ENCODE peak calls at places on chromosomes 2 and 18, in five cellular contexts. Y is stimulated activated CD4-positive, alpha-beta T cell treated with anti-CD3 and anti-CD28 coated beads, Interleukin-12 subunit alpha, Interleukin-12 subunit beta, amount 100 ng/mL, for 48 hours; E is stimulated activated CD8-positive, alpha-beta memory T cell treated with anti-CD3 and anti-CD28 coated beads, Interleukin-2, amount 100 ng/mL, for 1 hour; Q is activated T-cell treated with anti-CD3 and anti-CD28 coated beads for 48 hours; H is AG09319. V is an unnamed sample.
A peak's percentile ranks its signal among the peaks of the same experiment; 100 is the strongest.

GRCh38 chr18:13524054-13524453 is 202.3 kb downstream of the FAM210A start:
- DNase-seq in Y (no peak), Q (no peak), E (no peak), H (no peak), V (no peak)

GRCh38 chr18:37464287-37464686 is 101.3 kb downstream of the CELF4 start:
- DNase-seq in Q (no peak), E (no peak), Y (no peak), H (no peak), V (no peak)

GRCh38 chr2:30208453-30208852 is 22.9 kb upstream of the LBH start:
- DNase-seq in E (no peak), Y (no peak), H (peak; percentile 52), Q (no peak), V (peak; percentile 23)

GRCh38 chr2:24515335-24515734 is 24.3 kb downstream of the NCOA1 start:
- DNase-seq in Q (no peak), H (no peak), Y (no peak), E (no peak), V (no peak)

GRCh38 chr2:233620204-233620603 is 2.8 kb downstream of the UGT1A8 start:
- DNase-seq in Q (no peak), E (no peak), Y (no peak), H (no peak), V (no peak)

GRCh38 chr2:74915743-74916142 is 42.7 kb upstream of the POLE4 start:
- DNase-seq in E (no peak), H (no peak), Y (no peak), Q (peak; percentile 15), V (no peak)

GRCh38 chr18:70892381-70892780 is 603.5 kb downstream of the SOCS6 start:
- DNase-seq in E (no peak), Q (no peak), H (no peak), Y (no peak), V (no peak)

GRCh38 chr2:157194097-157194688 is 63.3 kb upstream of the GALNT5 start:
- DNase-seq in H (no peak), E (no peak), Y (peak; percentile 18), Q (no peak), V (no peak)

GRCh38 chr2:222193328-222194008 is 105.3 kb downstream of the PAX3 start:
- DNase-seq in E (no peak), Y (no peak), H (no peak), Q (no peak), V (no peak)

GRCh38 chr2:96093528-96093927 is 22.8 kb downstream of the ADRA2B start:
- DNase-seq in Q (no peak), H (no peak), E (no peak), Y (no peak), V (no peak)

GRCh38 chr2:28370355-28370754 is 22.3 kb upstream of the FOSL2 start:
- DNase-seq in Q (no peak), Y (no peak), H (no peak), E (no peak), V (no peak)

GRCh38 chr2:74646829-74647482 is 1.2 kb downstream of the M1AP start:
- DNase-seq in H (no peak), Q (no peak), Y (no peak), E (no peak), V (no peak)

GRCh38 chr18:59502222-59502898 is 143.3 kb upstream of the LMAN1 start:
- DNase-seq in H (peak; percentile 93), E (no peak), Q (no peak), Y (no peak), V (no peak)

GRCh38 chr2:205734436-205734835 is 52.1 kb downstream of the NRP2 start:
- DNase-seq in E (no peak), Q (no peak), Y (no peak), H (peak; percentile 25), V (no peak)

GRCh38 chr2:43424262-43425207 is 171.3 kb downstream of the THADA start:
- DNase-seq in E (no peak), Q (no peak), H (no peak), Y (no peak), V (no peak)

GRCh38 chr18:715626-716025 is 3.2 kb upstream of the ENOSF1 start:
- DNase-seq in E (no peak), H (peak; percentile 49), Y (no peak), Q (no peak), V (no peak)

GRCh38 chr2:2524340-2524941 is 193.4 kb upstream of the MYT1L start:
- DNase-seq in E (no peak), H (no peak), Y (no peak), Q (no peak), V (no peak)

GRCh38 chr18:10182009-10182624 is 268.3 kb downstream of the VAPA start:
- DNase-seq in Q (no peak), E (no peak), H (no peak), Y (no peak), V (no peak)

GRCh38 chr2:181306785-181307184 is 150.4 kb upstream of the ITGA4 start:
- DNase-seq in H (no peak), Q (no peak), Y (no peak), E (no peak), V (no peak)

GRCh38 chr2:29425866-29426265 is 310.7 kb downstream of the CLIP4 start:
- DNase-seq in E (no peak), Q (no peak), H (no peak), Y (no peak), V (no peak)

GRCh38 chr2:217166241-217166640 is 306.4 kb upstream of the TNP1 start:
- DNase-seq in Y (no peak), H (peak; percentile 23), Q (no peak), E (no peak), V (no peak)

GRCh38 chr2:31219131-31219969 is 2.0 kb upstream of the CAPN14 start:
- DNase-seq in Y (no peak), E (no peak), Q (no peak), H (no peak), V (no peak)

GRCh38 chr2:25339791-25340339 is 1.9 kb downstream of the DNMT3A start:
- DNase-seq in Q (no peak), E (no peak), H (no peak), Y (no peak), V (no peak)

GRCh38 chr2:148218326-148219075 is 197.6 kb downstream of the MBD5 start:
- DNase-seq in Q (no peak), Y (no peak), H (no peak), E (no peak), V (no peak)

GRCh38 chr2:121151311-121152109 is 133.5 kb downstream of the TFCP2L1 start:
- DNase-seq in Y (no peak), E (no peak), Q (no peak), H (no peak), V (no peak)

GRCh38 chr2:235347691-235348090 is 146.2 kb upstream of the AGAP1 start:
- DNase-seq in Q (no peak), H (peak; percentile 60), Y (no peak), E (no peak), V (no peak)

GRCh38 chr2:235041221-235041917 is 89.6 kb downstream of the SH3BP4 start:
- DNase-seq in Y (no peak), Q (no peak), E (no peak), H (no peak), V (no peak)

GRCh38 chr18:50819727-50820378 is at the start of gene MRO:
- DNase-seq in H (peak; percentile 31), Q (peak; percentile 71), E (peak; percentile 70), Y (peak; percentile 67), V (peak; percentile 69)

GRCh38 chr2:83850071-83850725 is 608.9 kb downstream of the SUCLG1 start:
- DNase-seq in Y (no peak), H (no peak), E (no peak), Q (no peak), V (no peak)

GRCh38 chr2:126687503-126687902 is 31.5 kb downstream of the GYPC start:
- DNase-seq in Q (no peak), Y (no peak), E (no peak), H (no peak), V (no peak)

GRCh38 chr2:172230783-172231446 is 128.2 kb upstream of the DLX2 start:
- DNase-seq in Y (no peak), H (no peak), E (no peak), Q (no peak), V (no peak)

GRCh38 chr18:47968721-47969120 is 38.3 kb upstream of the SMAD2 start:
- DNase-seq in Y (no peak), E (no peak), Q (no peak), H (no peak), V (no peak)